ENCODE peak calls at places on chromosomes 11 and 22, in eight cellular contexts. One of them, this sample, is unnamed.

GRCh38 chr11:57248780-57249383 is 11.8 kb upstream of the APLNR start:
- DNase-seq in H54: peak
- DNase-seq in AG10803: peak
- DNase-seq in left ventricle myocardium superior: peak
- DNase-seq in T follicular helper cell: no peak
- DNase-seq in H7: peak
- DNase-seq in tibial nerve: peak
- DNase-seq in mesendoderm: peak
- DNase-seq in this sample: peak

GRCh38 chr11:75262436-75262835 is 21.9 kb downstream of the TPBGL start:
- DNase-seq in H54: no peak
- DNase-seq in T follicular helper cell: no peak
- DNase-seq in mesendoderm: no peak
- DNase-seq in AG10803: no peak
- DNase-seq in H7: no peak
- DNase-seq in left ventricle myocardium superior: no peak
- DNase-seq in tibial nerve: no peak
- DNase-seq in this sample: no peak

GRCh38 chr11:96055706-96056387 is 131.9 kb upstream of the MTMR2 start:
- DNase-seq in H7: no peak
- DNase-seq in left ventricle myocardium superior: no peak
- DNase-seq in T follicular helper cell: no peak
- DNase-seq in mesendoderm: peak
- DNase-seq in H54: no peak
- DNase-seq in tibial nerve: no peak
- DNase-seq in AG10803: peak
- DNase-seq in this sample: no peak

GRCh38 chr11:71144010-71144409 is 108.4 kb downstream of the SHANK2 start:
- DNase-seq in H54: no peak
- DNase-seq in mesendoderm: no peak
- DNase-seq in AG10803: no peak
- DNase-seq in H7: no peak
- DNase-seq in left ventricle myocardium superior: no peak
- DNase-seq in tibial nerve: no peak
- DNase-seq in T follicular helper cell: no peak
- DNase-seq in this sample: no peak

GRCh38 chr11:58968251-58968711 is 29.0 kb downstream of the GLYATL1 start:
- DNase-seq in mesendoderm: no peak
- DNase-seq in T follicular helper cell: no peak
- DNase-seq in AG10803: peak
- DNase-seq in H54: no peak
- DNase-seq in tibial nerve: no peak
- DNase-seq in left ventricle myocardium superior: no peak
- DNase-seq in H7: peak
- DNase-seq in this sample: no peak

GRCh38 chr11:73384127-73384441 is 7.9 kb downstream of the RELT start:
- DNase-seq in tibial nerve: no peak
- DNase-seq in H7: no peak
- DNase-seq in left ventricle myocardium superior: no peak
- DNase-seq in H54: no peak
- DNase-seq in AG10803: no peak
- DNase-seq in T follicular helper cell: no peak
- DNase-seq in mesendoderm: no peak
- DNase-seq in this sample: no peak

GRCh38 chr11:118051611-118052461 is 25.0 kb upstream of the TMPRSS4 start:
- DNase-seq in mesendoderm: no peak
- DNase-seq in tibial nerve: no peak
- DNase-seq in left ventricle myocardium superior: peak
- DNase-seq in AG10803: no peak
- DNase-seq in H54: no peak
- DNase-seq in H7: no peak
- DNase-seq in T follicular helper cell: peak
- DNase-seq in this sample: no peak

GRCh38 chr22:43230983-43231723 is 44.2 kb upstream of the TTLL12 start:
- DNase-seq in H54: peak
- DNase-seq in tibial nerve: no peak
- DNase-seq in left ventricle myocardium superior: peak
- DNase-seq in mesendoderm: peak
- DNase-seq in AG10803: peak
- DNase-seq in H7: peak
- DNase-seq in T follicular helper cell: peak
- DNase-seq in this sample: peak

GRCh38 chr22:45083659-45084305 is 74.0 kb upstream of the PHF21B start:
- DNase-seq in AG10803: peak
- DNase-seq in T follicular helper cell: no peak
- DNase-seq in left ventricle myocardium superior: no peak
- DNase-seq in tibial nerve: no peak
- DNase-seq in H54: peak
- DNase-seq in H7: no peak
- DNase-seq in mesendoderm: no peak
- DNase-seq in this sample: no peak

GRCh38 chr11:57180141-57180561 is 1.6 kb upstream of the LRRC55 start:
- DNase-seq in tibial nerve: no peak
- DNase-seq in mesendoderm: peak
- DNase-seq in AG10803: no peak
- DNase-seq in left ventricle myocardium superior: no peak
- DNase-seq in H7: peak
- DNase-seq in T follicular helper cell: no peak
- DNase-seq in H54: no peak
- DNase-seq in this sample: no peak

GRCh38 chr11:74620537-74620936 is 28.2 kb downstream of the POLD3 start:
- DNase-seq in mesendoderm: no peak
- DNase-seq in tibial nerve: no peak
- DNase-seq in T follicular helper cell: no peak
- DNase-seq in H7: no peak
- DNase-seq in H54: no peak
- DNase-seq in left ventricle myocardium superior: no peak
- DNase-seq in AG10803: peak
- DNase-seq in this sample: no peak

GRCh38 chr11:14907411-14908213 is 15.6 kb upstream of the CYP2R1 start:
- DNase-seq in tibial nerve: peak
- DNase-seq in left ventricle myocardium superior: peak
- DNase-seq in T follicular helper cell: peak
- DNase-seq in mesendoderm: peak
- DNase-seq in H7: peak
- DNase-seq in AG10803: peak
- DNase-seq in H54: no peak
- DNase-seq in this sample: peak

GRCh38 chr11:10432493-10432892 is 22.6 kb upstream of the AMPD3 start:
- DNase-seq in AG10803: no peak
- DNase-seq in left ventricle myocardium superior: no peak
- DNase-seq in H54: no peak
- DNase-seq in mesendoderm: no peak
- DNase-seq in T follicular helper cell: no peak
- DNase-seq in H7: no peak
- DNase-seq in tibial nerve: no peak
- DNase-seq in this sample: no peak

GRCh38 chr11:24496728-24497396 is at the start of gene LUZP2:
- DNase-seq in left ventricle myocardium superior: peak
- DNase-seq in AG10803: peak
- DNase-seq in T follicular helper cell: no peak
- DNase-seq in H7: peak
- DNase-seq in mesendoderm: peak
- DNase-seq in tibial nerve: no peak
- DNase-seq in H54: no peak
- DNase-seq in this sample: no peak

GRCh38 chr11:118398797-118399564 is 2.4 kb upstream of the ATP5MG start:
- DNase-seq in AG10803: no peak
- DNase-seq in H7: no peak
- DNase-seq in left ventricle myocardium superior: no peak
- DNase-seq in tibial nerve: no peak
- DNase-seq in mesendoderm: no peak
- DNase-seq in T follicular helper cell: peak
- DNase-seq in H54: no peak
- DNase-seq in this sample: no peak

GRCh38 chr11:25775608-25776007 is 556.3 kb upstream of the ANO3 start:
- DNase-seq in H54: no peak
- DNase-seq in mesendoderm: no peak
- DNase-seq in H7: no peak
- DNase-seq in tibial nerve: no peak
- DNase-seq in left ventricle myocardium superior: no peak
- DNase-seq in T follicular helper cell: no peak
- DNase-seq in AG10803: no peak
- DNase-seq in this sample: no peak